ENCODE peak calls at places on chromosomes 1 and 21, in seven cellular contexts. G is hepatocyte, R is GM23338, S is MM.1S, N is GM23248, C is PC-3, O is HCT116. D is an unnamed sample. For H3K36me3, the result is how much of the 10 kb centered on the place peaks cover.

GRCh38 chr1:53557830-53558784 is 98.9 kb downstream of the DMRTB1 start:
- DNase-seq in O (no peak), R (no peak), N (no peak), S (no peak), G (no peak), C (no peak), D (no peak)

GRCh38 chr1:53554592-53555305 is 95.5 kb downstream of the DMRTB1 start:
- DNase-seq in N (no peak), R (no peak), S (no peak), G (no peak), O (no peak), C (no peak), D (no peak)

GRCh38 chr1:37234941-37235418 is 200.7 kb upstream of the GRIK3 start:
- DNase-seq in R (peak), G (no peak), C (no peak), O (no peak), N (no peak), S (no peak), D (no peak)

GRCh38 chr1:39701092-39701460 is 9.8 kb upstream of the HPCAL4 start:
- DNase-seq in S (no peak), O (no peak), N (peak), R (peak), C (peak), G (peak), D (no peak)

GRCh38 chr1:193229136-193229535 is 42.7 kb upstream of the B3GALT2 start:
- DNase-seq in O (no peak), R (no peak), S (no peak), G (no peak), N (no peak), C (peak), D (no peak)

GRCh38 chr1:149962736-149963135 is 26.1 kb upstream of the MTMR11 start:
- DNase-seq in N (no peak), S (no peak), R (no peak), O (no peak), G (no peak), C (no peak), D (no peak)

GRCh38 chr1:2177946-2178538 is 16.5 kb downstream of the FAAP20 start:
- DNase-seq in R (no peak), S (no peak), O (no peak), G (no peak), C (no peak), N (no peak), D (no peak)

GRCh38 chr1:221824909-221825308 is 83.0 kb upstream of the DUSP10 start:
- DNase-seq in C (no peak), N (no peak), S (no peak), O (no peak), R (no peak), G (no peak), D (no peak)

GRCh38 chr1:185670187-185670627 is 64.0 kb upstream of the HMCN1 start:
- DNase-seq in N (peak), R (peak), O (no peak), S (peak), G (peak), C (peak), D (no peak)

GRCh38 chr1:150562384-150563339 is 13.5 kb downstream of the ADAMTSL4 start:
- DNase-seq in O (no peak), N (no peak), C (peak), G (peak), R (peak), S (peak), D (peak)

GRCh38 chr1:112904831-112905227 is 51.2 kb downstream of the SLC16A1 start:
- DNase-seq in S (no peak), R (peak), N (no peak), C (peak), O (peak), G (peak), D (no peak)

GRCh38 chr1:47559944-47560695 is 122.3 kb downstream of the FOXD2 start:
- DNase-seq in C (no peak), N (no peak), O (no peak), S (no peak), G (peak), R (no peak), D (no peak)

GRCh38 chr1:193113992-193114332 is 7.9 kb upstream of the CDC73 start:
- DNase-seq in S (no peak), R (no peak), G (no peak), O (no peak), N (no peak), C (no peak), D (no peak)

GRCh38 chr1:2546515-2547209 is 9.5 kb upstream of the TNFRSF14 start:
- DNase-seq in R (peak), N (peak), C (peak), S (peak), G (peak), O (peak), D (peak)

GRCh38 chr1:11748294-11749202 is 12.6 kb downstream of the AGTRAP start:
- DNase-seq in O (no peak), N (no peak), S (no peak), C (no peak), R (no peak), G (no peak), D (no peak)

GRCh38 chr1:156145622-156146005 is 7.8 kb upstream of the SEMA4A start:
- DNase-seq in C (no peak), S (no peak), R (no peak), N (no peak), O (no peak), G (no peak), D (no peak)

GRCh38 chr1:204909109-204909508 is 38.4 kb downstream of the NFASC start:
- DNase-seq in S (no peak), C (no peak), O (no peak), G (no peak), R (no peak), N (peak), D (no peak)

GRCh38 chr1:69321311-69321710 is 246.4 kb upstream of the LRRC7 start:
- DNase-seq in G (no peak), C (no peak), O (no peak), R (peak), N (no peak), S (no peak), D (no peak)

GRCh38 chr1:47399841-47400144 is 16.3 kb upstream of the FOXE3 start:
- DNase-seq in R (no peak), O (no peak), C (no peak), G (no peak), S (no peak), N (no peak), D (no peak)

GRCh38 chr21:26966360-26966977 is 419 bp downstream of the ADAMTS5 start:
- DNase-seq in N (peak), C (no peak), O (no peak), G (peak), S (no peak), R (peak), D (no peak)

DNA sequence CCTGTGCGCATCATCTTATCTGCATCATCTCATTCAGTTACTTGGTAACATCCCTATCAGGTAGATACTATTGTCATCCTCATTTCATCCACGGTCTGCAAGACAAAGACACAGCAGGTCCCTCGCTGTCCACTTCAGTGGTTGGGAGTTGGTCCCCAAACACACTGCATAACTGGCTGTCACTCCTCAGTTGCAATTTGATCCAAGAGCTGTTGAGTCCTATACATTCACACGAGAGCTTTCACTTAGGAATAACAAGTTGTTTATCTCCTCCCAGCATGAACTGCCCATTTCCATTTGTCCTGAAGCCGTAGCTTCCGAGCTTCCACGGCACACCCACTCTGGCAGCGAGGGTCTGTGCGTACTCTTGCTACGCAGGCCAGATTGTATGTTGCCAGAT is 472.0 kb downstream of the CAMTA1 start:
- DNase-seq in C (no peak), N (no peak), S (no peak), R (no peak), G (no peak), O (no peak), D (no peak)
- TF ChIP-seq EZH2phosphoT487 in C (no peak), N (no peak), S (no peak), R (no peak), G (no peak), O (no peak), D (no peak)

GRCh38 chr1:232267092-232267836 is 362.7 kb downstream of the SIPA1L2 start:
- DNase-seq in S (no peak), G (no peak), O (no peak), C (peak), N (no peak), R (no peak), D (no peak)

GRCh38 chr1:232271299-232271698 is 358.6 kb downstream of the SIPA1L2 start:
- DNase-seq in C (no peak), R (no peak), N (no peak), S (no peak), G (no peak), O (no peak), D (no peak)

GRCh38 chr1:232269988-232270387 is 359.9 kb downstream of the SIPA1L2 start:
- DNase-seq in O (no peak), N (no peak), C (no peak), R (no peak), S (no peak), G (no peak), D (no peak)

GRCh38 chr1:232271991-232272589 is 357.8 kb downstream of the SIPA1L2 start:
- DNase-seq in S (no peak), G (peak), O (no peak), C (no peak), N (no peak), R (no peak), D (no peak)

DNA sequence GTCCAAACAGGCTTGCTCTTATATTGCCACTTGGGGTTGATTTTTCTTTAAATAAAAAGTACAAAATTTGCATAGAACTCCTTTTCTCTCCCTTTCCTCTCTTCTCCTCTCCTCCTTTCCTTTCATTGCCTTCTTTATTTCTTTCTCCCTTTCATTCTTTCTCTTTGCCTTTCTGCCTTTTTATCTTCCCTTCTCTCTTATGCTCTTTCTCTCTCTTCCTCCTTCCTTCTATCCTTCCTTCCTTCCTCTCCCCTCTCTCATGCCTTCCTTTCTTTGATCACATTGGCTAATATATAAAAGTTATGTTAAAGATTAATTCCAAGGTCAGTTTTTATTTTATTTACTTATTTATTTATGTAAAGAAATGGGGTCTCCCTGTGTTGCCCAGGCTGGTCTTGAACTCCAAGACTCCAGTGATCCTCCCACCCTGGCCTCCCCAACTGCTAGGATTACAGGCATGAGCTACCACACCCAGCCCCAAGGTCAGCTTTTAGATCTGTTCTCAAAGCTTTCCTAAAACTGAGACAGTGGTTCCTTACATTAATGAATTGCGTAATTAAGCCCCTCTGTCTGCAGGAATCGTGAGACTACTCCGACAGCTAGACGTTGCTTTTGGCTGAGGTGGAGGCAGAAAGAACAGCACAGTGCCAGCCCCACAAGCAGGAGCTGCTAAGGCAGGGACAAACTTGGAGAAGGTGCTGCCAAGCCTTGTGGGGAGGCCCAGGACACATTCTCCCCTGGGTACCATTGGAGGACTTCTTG is 361.9 kb downstream of the SIPA1L2 start:
- DNase-seq in S (no peak), N (no peak), C (no peak), O (no peak), R (no peak), G (no peak), D (no peak)
- H3K4me2 ChIP-seq in S (no peak), N (no peak), C (no peak), O (no peak), R (no peak), G (no peak), D (no peak)

GRCh38 chr1:238451006-238451405 is 560.3 kb upstream of the ZP4 start:
- DNase-seq in G (no peak), C (peak), R (no peak), O (no peak), N (no peak), S (no peak), D (no peak)

GRCh38 chr1:238457610-238458009 is 566.9 kb upstream of the ZP4 start:
- DNase-seq in N (peak), C (no peak), R (no peak), O (no peak), S (no peak), G (no peak), D (no peak)

GRCh38 chr1:238451781-238452310 is 561.1 kb upstream of the ZP4 start:
- DNase-seq in C (no peak), R (no peak), N (no peak), S (no peak), O (no peak), G (no peak), D (no peak)
- H3K36me3 ChIP-seq in C (under half), R (under half), N (under half), S (under half), O (under half), G (under half), D (under half)

GRCh38 chr1:41475346-41475745 is 9.1 kb downstream of the EDN2 start:
- DNase-seq in R (no peak), O (no peak), N (no peak), G (no peak), S (no peak), C (no peak), D (no peak)

GRCh38 chr1:41475859-41476567 is 8.5 kb downstream of the EDN2 start:
- DNase-seq in G (no peak), S (no peak), O (no peak), R (no peak), C (no peak), N (peak), D (no peak)

GRCh38 chr1:41473738-41474362 is 10.6 kb downstream of the EDN2 start:
- DNase-seq in N (no peak), S (no peak), C (no peak), R (no peak), G (no peak), O (no peak), D (no peak)

GRCh38 chr1:41476807-41477361 is 7.6 kb downstream of the EDN2 start:
- DNase-seq in N (no peak), G (no peak), O (no peak), S (no peak), R (no peak), C (no peak), D (no peak)

DNA sequence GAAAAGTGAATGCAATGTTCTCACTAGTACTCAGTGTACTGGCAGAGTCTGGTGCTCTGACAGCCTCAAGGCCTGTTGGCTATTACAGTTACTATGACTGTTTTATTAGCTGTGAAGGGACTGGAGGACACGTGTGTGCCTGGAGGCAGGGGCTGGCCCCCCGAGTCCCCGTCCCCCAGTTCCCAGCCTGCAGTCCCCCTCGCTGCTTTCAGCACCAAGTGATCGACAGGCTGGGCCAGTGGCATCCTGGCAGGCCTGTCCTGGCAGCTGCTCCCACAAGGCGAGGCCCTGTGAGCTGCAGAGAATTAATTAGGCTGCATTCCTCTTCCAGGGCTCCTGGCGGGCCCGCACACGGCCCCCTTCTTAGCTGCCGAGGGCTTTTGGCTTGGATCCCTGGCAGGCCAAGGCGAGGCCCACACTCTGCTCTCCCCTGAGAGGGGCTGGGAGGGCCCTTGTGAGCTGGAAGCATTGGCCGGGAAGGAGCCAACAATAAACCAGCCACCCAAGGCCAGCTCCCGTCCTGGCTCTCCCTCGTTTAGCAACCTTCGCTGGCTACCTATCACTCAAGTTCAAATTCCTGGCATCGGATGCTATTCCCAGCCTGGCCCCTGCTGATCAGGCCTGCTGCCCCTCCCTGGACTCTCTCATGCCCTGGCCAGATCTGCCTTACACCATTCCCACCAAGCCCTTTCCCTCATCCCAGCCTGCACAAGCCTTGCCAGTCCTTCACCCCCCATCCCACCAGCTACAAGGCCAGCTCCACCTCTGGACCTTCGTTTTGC is 9.8 kb downstream of the EDN2 start:
- DNase-seq in R (peak), N (peak), G (peak), O (no peak), C (no peak), S (no peak), D (no peak)
- TF ChIP-seq EZH2phosphoT487 in R (no peak), N (no peak), G (no peak), O (no peak), C (no peak), S (no peak), D (no peak)

DNA sequence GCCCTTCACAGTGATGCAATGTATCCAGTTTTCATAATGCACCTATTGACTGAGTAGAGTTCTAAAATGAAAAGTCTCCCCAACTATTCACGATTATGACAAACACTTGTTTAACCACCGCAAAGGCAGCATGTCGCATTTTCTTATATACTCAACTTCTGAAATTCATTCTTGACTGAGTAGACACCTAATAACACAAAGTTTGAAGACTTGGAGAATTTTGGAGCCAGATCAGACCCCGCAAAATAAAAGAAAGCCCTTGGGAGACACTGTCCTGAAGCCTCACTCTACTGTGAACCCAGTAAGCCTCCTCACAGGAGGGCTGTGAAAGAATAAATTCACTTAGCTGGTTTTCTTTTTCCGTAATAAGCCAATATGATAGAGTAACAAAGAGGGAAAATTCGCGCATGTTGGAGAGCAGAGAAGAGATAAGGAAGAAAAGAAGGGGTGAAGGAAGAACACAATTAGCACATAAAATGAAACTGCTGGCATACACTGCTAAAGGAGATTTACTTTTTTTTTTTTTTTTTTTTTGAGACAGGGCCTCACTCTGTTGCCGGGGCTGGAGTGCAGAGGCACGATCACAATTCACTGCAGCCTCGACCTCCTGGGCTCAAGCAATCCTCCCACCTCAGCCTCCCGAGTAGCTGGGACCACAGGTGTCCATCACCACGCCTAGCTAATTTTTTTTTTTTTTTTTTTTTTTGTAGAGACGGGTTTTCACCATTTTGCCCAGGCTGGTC is 492 bp upstream of the COLGALT2 start:
- DNase-seq in S (no peak), C (no peak), N (no peak), G (no peak), O (no peak), R (no peak), D (no peak)
- H3K4me2 ChIP-seq in S (peak), C (peak), N (peak), G (peak), O (no peak), R (peak), D (no peak)

GRCh38 chr1:10278880-10279279 is 68.5 kb downstream of the KIF1B start:
- DNase-seq in R (no peak), G (no peak), O (no peak), N (no peak), C (no peak), S (no peak), D (no peak)

GRCh38 chr1:10280442-10281350 is 70.3 kb downstream of the KIF1B start:
- DNase-seq in R (no peak), O (no peak), S (no peak), N (peak), G (no peak), C (no peak), D (no peak)

GRCh38 chr1:10287023-10287645 is 76.8 kb downstream of the KIF1B start:
- DNase-seq in R (no peak), C (no peak), S (no peak), N (no peak), O (no peak), G (no peak), D (no peak)

GRCh38 chr1:10286244-10286643 is 75.9 kb downstream of the KIF1B start:
- DNase-seq in S (no peak), N (no peak), R (no peak), G (no peak), O (no peak), C (no peak), D (no peak)

GRCh38 chr1:10283318-10283984 is 73.1 kb downstream of the KIF1B start:
- DNase-seq in R (no peak), S (no peak), O (no peak), N (no peak), G (no peak), C (no peak), D (no peak)
- H3K36me3 ChIP-seq in R (under half), S (under half), O (under half), N (under half), G (under half), C (under half), D (under half)

GRCh38 chr1:245549981-245550701 is 395.4 kb downstream of the KIF26B start:
- DNase-seq in N (peak), R (peak), G (no peak), S (no peak), C (no peak), O (no peak), D (no peak)
- TF ChIP-seq EZH2phosphoT487 in N (no peak), R (no peak), G (no peak), S (no peak), C (no peak), O (no peak), D (no peak)

GRCh38 chr1:167782946-167783345 is 61.2 kb downstream of the MPZL1 start:
- DNase-seq in R (no peak), S (no peak), N (peak), C (peak), O (no peak), G (no peak), D (no peak)
- H3K4me2 ChIP-seq in R (no peak), S (no peak), N (no peak), C (no peak), O (no peak), G (no peak), D (no peak)